ENCODE peak calls at places on chromosomes 13 and 19, in seven cellular contexts. One of them, this sample, is unnamed.

GRCh38 chr13:112159575-112160547 is 92.9 kb downstream of the SOX1 start:
- DNase-seq in fibroblast of lung: no peak
- DNase-seq in HFF-Myc: no peak
- DNase-seq in heart left ventricle: no peak
- DNase-seq in cardiac muscle cell: no peak
- DNase-seq in fibroblast of pulmonary artery: no peak
- DNase-seq in fibroblast of mammary gland: no peak
- DNase-seq in this sample: no peak

GRCh38 chr19:38020331-38020730 is 113.3 kb downstream of the SIPA1L3 start:
- DNase-seq in fibroblast of lung: no peak
- DNase-seq in HFF-Myc: no peak
- DNase-seq in heart left ventricle: no peak
- DNase-seq in cardiac muscle cell: no peak
- DNase-seq in fibroblast of pulmonary artery: no peak
- DNase-seq in fibroblast of mammary gland: no peak
- DNase-seq in this sample: no peak

GRCh38 chr19:35029737-35030256 is 473 bp upstream of the SCN1B start:
- DNase-seq in fibroblast of lung: no peak
- DNase-seq in HFF-Myc: no peak
- DNase-seq in heart left ventricle: no peak
- DNase-seq in cardiac muscle cell: no peak
- DNase-seq in fibroblast of pulmonary artery: no peak
- DNase-seq in fibroblast of mammary gland: no peak
- DNase-seq in this sample: no peak

GRCh38 chr13:78826312-78826711 is 167.4 kb upstream of the OBI1 start:
- DNase-seq in fibroblast of lung: no peak
- DNase-seq in HFF-Myc: no peak
- DNase-seq in heart left ventricle: no peak
- DNase-seq in cardiac muscle cell: no peak
- DNase-seq in fibroblast of pulmonary artery: no peak
- DNase-seq in fibroblast of mammary gland: no peak
- DNase-seq in this sample: no peak

GRCh38 chr13:109862627-109863026 is 76.2 kb upstream of the IRS2 start:
- DNase-seq in fibroblast of lung: peak; percentile 70
- DNase-seq in HFF-Myc: no peak
- DNase-seq in heart left ventricle: no peak
- DNase-seq in cardiac muscle cell: no peak
- DNase-seq in fibroblast of pulmonary artery: peak; percentile 66
- DNase-seq in fibroblast of mammary gland: peak; percentile 74
- DNase-seq in this sample: no peak

GRCh38 chr19:50542825-50543428 is 25.3 kb downstream of the LRRC4B start:
- DNase-seq in fibroblast of lung: no peak
- DNase-seq in HFF-Myc: no peak
- DNase-seq in heart left ventricle: no peak
- DNase-seq in cardiac muscle cell: no peak
- DNase-seq in fibroblast of pulmonary artery: no peak
- DNase-seq in fibroblast of mammary gland: no peak
- DNase-seq in this sample: no peak

GRCh38 chr19:41304706-41305483 is 5.1 kb upstream of the CCDC97 start:
- DNase-seq in fibroblast of lung: no peak
- DNase-seq in HFF-Myc: no peak
- DNase-seq in heart left ventricle: no peak
- DNase-seq in cardiac muscle cell: no peak
- DNase-seq in fibroblast of pulmonary artery: no peak
- DNase-seq in fibroblast of mammary gland: no peak
- DNase-seq in this sample: no peak

GRCh38 chr13:106038752-106039151 is 496.7 kb downstream of the EFNB2 start:
- DNase-seq in fibroblast of lung: peak; percentile 93
- DNase-seq in HFF-Myc: peak; percentile 30
- DNase-seq in heart left ventricle: no peak
- DNase-seq in cardiac muscle cell: no peak
- DNase-seq in fibroblast of pulmonary artery: peak; percentile 73
- DNase-seq in fibroblast of mammary gland: peak; percentile 95
- DNase-seq in this sample: no peak

GRCh38 chr13:31982540-31982939 is 49.0 kb upstream of the FRY start:
- DNase-seq in fibroblast of lung: peak; percentile 96
- DNase-seq in HFF-Myc: peak; percentile 95
- DNase-seq in heart left ventricle: peak; percentile 77
- DNase-seq in cardiac muscle cell: no peak
- DNase-seq in fibroblast of pulmonary artery: peak; percentile 96
- DNase-seq in fibroblast of mammary gland: peak; percentile 97
- DNase-seq in this sample: no peak

GRCh38 chr19:17259118-17259780 is 5.3 kb downstream of the USHBP1 start:
- DNase-seq in fibroblast of lung: no peak
- DNase-seq in HFF-Myc: no peak
- DNase-seq in heart left ventricle: no peak
- DNase-seq in cardiac muscle cell: no peak
- DNase-seq in fibroblast of pulmonary artery: no peak
- DNase-seq in fibroblast of mammary gland: no peak
- DNase-seq in this sample: no peak

GRCh38 chr13:95643814-95644598 is 500 bp downstream of the DZIP1 start:
- DNase-seq in fibroblast of lung: peak; percentile 57
- DNase-seq in HFF-Myc: no peak
- DNase-seq in heart left ventricle: peak; percentile 61
- DNase-seq in cardiac muscle cell: peak; percentile 58
- DNase-seq in fibroblast of pulmonary artery: peak; percentile 42
- DNase-seq in fibroblast of mammary gland: peak; percentile 31
- DNase-seq in this sample: no peak

GRCh38 chr19:1648926-1649541 is 3.4 kb downstream of the TCF3 start:
- DNase-seq in fibroblast of lung: peak; percentile 9
- DNase-seq in HFF-Myc: no peak
- DNase-seq in heart left ventricle: peak; percentile 49
- DNase-seq in cardiac muscle cell: no peak
- DNase-seq in fibroblast of pulmonary artery: no peak
- DNase-seq in fibroblast of mammary gland: no peak
- DNase-seq in this sample: no peak

GRCh38 chr13:110014719-110015118 is 228.3 kb upstream of the IRS2 start:
- DNase-seq in fibroblast of lung: no peak
- DNase-seq in HFF-Myc: no peak
- DNase-seq in heart left ventricle: no peak
- DNase-seq in cardiac muscle cell: no peak
- DNase-seq in fibroblast of pulmonary artery: no peak
- DNase-seq in fibroblast of mammary gland: peak; percentile 59
- DNase-seq in this sample: no peak

GRCh38 chr19:30355586-30355985 is 16.6 kb upstream of the ZNF536 start:
- DNase-seq in fibroblast of lung: no peak
- DNase-seq in HFF-Myc: no peak
- DNase-seq in heart left ventricle: no peak
- DNase-seq in cardiac muscle cell: no peak
- DNase-seq in fibroblast of pulmonary artery: no peak
- DNase-seq in fibroblast of mammary gland: no peak
- DNase-seq in this sample: no peak

GRCh38 chr19:15779756-15780476 is 7.5 kb upstream of the OR10H5 start:
- DNase-seq in fibroblast of lung: peak; percentile 18
- DNase-seq in HFF-Myc: no peak
- DNase-seq in heart left ventricle: peak; percentile 82
- DNase-seq in cardiac muscle cell: no peak
- DNase-seq in fibroblast of pulmonary artery: peak; percentile 13
- DNase-seq in fibroblast of mammary gland: peak; percentile 10
- DNase-seq in this sample: no peak

GRCh38 chr19:34475026-34475974 is 6.3 kb upstream of the WTIP start:
- DNase-seq in fibroblast of lung: peak; percentile 83
- DNase-seq in HFF-Myc: peak; percentile 38
- DNase-seq in heart left ventricle: no peak
- DNase-seq in cardiac muscle cell: no peak
- DNase-seq in fibroblast of pulmonary artery: peak; percentile 88
- DNase-seq in fibroblast of mammary gland: peak; percentile 92
- DNase-seq in this sample: no peak

GRCh38 chr13:56182598-56182997 is 958.1 kb upstream of the PRR20A start:
- DNase-seq in fibroblast of lung: no peak
- DNase-seq in HFF-Myc: no peak
- DNase-seq in heart left ventricle: no peak
- DNase-seq in cardiac muscle cell: no peak
- DNase-seq in fibroblast of pulmonary artery: no peak
- DNase-seq in fibroblast of mammary gland: no peak
- DNase-seq in this sample: no peak

GRCh38 chr19:57377498-57378146 is 12.0 kb upstream of the ZNF548 start:
- DNase-seq in fibroblast of lung: no peak
- DNase-seq in HFF-Myc: no peak
- DNase-seq in heart left ventricle: no peak
- DNase-seq in cardiac muscle cell: no peak
- DNase-seq in fibroblast of pulmonary artery: no peak
- DNase-seq in fibroblast of mammary gland: no peak
- DNase-seq in this sample: no peak

GRCh38 chr13:50126378-50127016 is 111.3 kb downstream of the KCNRG start:
- DNase-seq in fibroblast of lung: peak; percentile 35
- DNase-seq in HFF-Myc: no peak
- DNase-seq in heart left ventricle: no peak
- DNase-seq in cardiac muscle cell: peak; percentile 36
- DNase-seq in fibroblast of pulmonary artery: peak; percentile 54
- DNase-seq in fibroblast of mammary gland: peak; percentile 41
- DNase-seq in this sample: no peak

GRCh38 chr19:37227996-37228395 is 10.0 kb downstream of the ZNF383 start:
- DNase-seq in fibroblast of lung: no peak
- DNase-seq in HFF-Myc: no peak
- DNase-seq in heart left ventricle: no peak
- DNase-seq in cardiac muscle cell: peak; percentile 59
- DNase-seq in fibroblast of pulmonary artery: no peak
- DNase-seq in fibroblast of mammary gland: peak; percentile 13
- DNase-seq in this sample: no peak

GRCh38 chr19:18387395-18387794 is 1.4 kb downstream of the GDF15 start:
- DNase-seq in fibroblast of lung: no peak
- DNase-seq in HFF-Myc: no peak
- DNase-seq in heart left ventricle: no peak
- DNase-seq in cardiac muscle cell: no peak
- DNase-seq in fibroblast of pulmonary artery: no peak
- DNase-seq in fibroblast of mammary gland: no peak
- DNase-seq in this sample: no peak

GRCh38 chr19:18385359-18385674 is 641 bp upstream of the GDF15 start:
- DNase-seq in fibroblast of lung: no peak
- DNase-seq in HFF-Myc: no peak
- DNase-seq in heart left ventricle: no peak
- DNase-seq in cardiac muscle cell: no peak
- DNase-seq in fibroblast of pulmonary artery: no peak
- DNase-seq in fibroblast of mammary gland: no peak
- DNase-seq in this sample: no peak

GRCh38 chr19:18384775-18385174 is 1.2 kb upstream of the GDF15 start:
- DNase-seq in fibroblast of lung: no peak
- DNase-seq in HFF-Myc: no peak
- DNase-seq in heart left ventricle: no peak
- DNase-seq in cardiac muscle cell: no peak
- DNase-seq in fibroblast of pulmonary artery: no peak
- DNase-seq in fibroblast of mammary gland: no peak
- DNase-seq in this sample: no peak

GRCh38 chr19:18386543-18387251 is 739 bp downstream of the GDF15 start:
- DNase-seq in fibroblast of lung: no peak
- DNase-seq in HFF-Myc: no peak
- DNase-seq in heart left ventricle: no peak
- DNase-seq in cardiac muscle cell: no peak
- DNase-seq in fibroblast of pulmonary artery: peak; percentile 58
- DNase-seq in fibroblast of mammary gland: no peak
- DNase-seq in this sample: no peak

DNA sequence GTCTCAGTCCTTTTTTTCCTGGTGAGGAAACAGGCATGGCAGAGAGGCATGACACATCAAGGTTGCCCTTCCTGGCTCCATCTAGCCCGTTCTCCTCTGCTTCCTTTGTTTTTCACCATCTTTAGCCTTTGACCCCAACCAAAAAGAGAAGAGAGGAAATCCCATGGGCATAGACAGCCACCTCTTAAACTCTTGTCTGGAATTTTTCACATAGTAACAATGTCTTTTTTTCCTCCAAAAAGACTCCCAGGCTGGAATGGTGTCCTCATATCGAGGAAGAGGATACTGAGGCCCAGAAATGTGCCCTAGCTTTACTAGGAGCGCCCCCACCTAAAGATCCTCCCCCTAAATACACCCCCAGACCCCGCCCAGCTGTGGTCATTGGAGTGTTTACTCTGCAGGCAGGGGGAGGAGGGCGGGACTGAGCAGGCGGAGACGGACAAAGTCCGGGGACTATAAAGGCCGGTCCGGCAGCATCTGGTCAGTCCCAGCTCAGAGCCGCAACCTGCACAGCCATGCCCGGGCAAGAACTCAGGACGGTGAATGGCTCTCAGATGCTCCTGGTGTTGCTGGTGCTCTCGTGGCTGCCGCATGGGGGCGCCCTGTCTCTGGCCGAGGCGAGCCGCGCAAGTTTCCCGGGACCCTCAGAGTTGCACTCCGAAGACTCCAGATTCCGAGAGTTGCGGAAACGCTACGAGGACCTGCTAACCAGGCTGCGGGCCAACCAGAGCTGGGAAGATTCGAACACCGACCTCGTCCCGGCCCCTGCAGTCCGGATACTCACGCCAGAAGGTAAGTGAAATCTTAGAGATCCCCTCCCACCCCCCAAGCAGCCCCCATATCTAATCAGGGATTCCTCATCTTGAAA is at the start of gene GDF15:
- DNase-seq in fibroblast of lung: peak; percentile 87
- DNase-seq in HFF-Myc: no peak
- DNase-seq in heart left ventricle: peak; percentile 76
- DNase-seq in cardiac muscle cell: peak; percentile 38
- DNase-seq in fibroblast of pulmonary artery: peak; percentile 94
- DNase-seq in fibroblast of mammary gland: peak; percentile 84
- DNase-seq in this sample: no peak
- H3K4me3 ChIP-seq in fibroblast of lung: peak within 1 kb of the TSS; percentile 69
- H3K4me3 ChIP-seq in HFF-Myc: peak within 1 kb of the TSS; percentile 85
- H3K4me3 ChIP-seq in heart left ventricle: peak within 1 kb of the TSS; percentile 59
- H3K4me3 ChIP-seq in cardiac muscle cell: no peak within 1 kb of the TSS
- H3K4me3 ChIP-seq in fibroblast of pulmonary artery: peak within 1 kb of the TSS; percentile 83
- H3K4me3 ChIP-seq in fibroblast of mammary gland: peak within 1 kb of the TSS; percentile 67
- H3K4me3 ChIP-seq in this sample: peak within 1 kb of the TSS; percentile 96

DNA sequence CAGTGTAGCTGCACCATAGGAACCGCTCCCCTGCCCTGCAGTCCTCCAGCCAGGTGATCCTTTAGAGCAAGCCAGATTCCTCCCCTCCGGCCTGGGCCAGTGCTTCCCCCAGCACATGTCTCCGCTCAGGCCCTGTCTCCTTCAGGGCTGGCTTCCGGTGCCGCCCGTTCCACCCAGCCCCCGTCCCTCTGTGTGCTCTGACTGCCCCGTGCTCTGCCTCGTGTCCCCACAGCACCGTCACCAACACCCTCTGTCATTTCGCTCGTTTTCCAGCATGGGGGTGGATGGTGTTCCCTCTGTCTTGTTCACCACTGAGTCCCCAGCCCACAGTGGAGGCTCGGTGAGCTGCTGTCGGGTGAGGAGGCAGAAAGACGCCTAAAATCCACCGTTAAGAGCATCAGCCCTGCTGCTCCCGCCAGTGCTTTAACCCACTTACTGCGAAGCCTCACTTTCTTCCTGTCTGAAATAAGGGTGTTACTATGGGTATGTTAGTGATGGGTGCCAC is 54.5 kb downstream of the TSSK6 start:
- DNase-seq in fibroblast of lung: no peak
- DNase-seq in HFF-Myc: no peak
- DNase-seq in heart left ventricle: peak; percentile 83
- DNase-seq in cardiac muscle cell: peak; percentile 57
- DNase-seq in fibroblast of pulmonary artery: peak; percentile 27
- DNase-seq in fibroblast of mammary gland: peak; percentile 32
- DNase-seq in this sample: no peak
- H3K4me3 ChIP-seq in fibroblast of lung: no peak overlapping the region
- H3K4me3 ChIP-seq in HFF-Myc: no peak overlapping the region
- H3K4me3 ChIP-seq in heart left ventricle: peak overlapping the region; percentile 39
- H3K4me3 ChIP-seq in cardiac muscle cell: no peak overlapping the region
- H3K4me3 ChIP-seq in fibroblast of pulmonary artery: no peak overlapping the region
- H3K4me3 ChIP-seq in fibroblast of mammary gland: no peak overlapping the region
- H3K4me3 ChIP-seq in this sample: no peak overlapping the region

GRCh38 chr19:54572696-54573311 is 786 bp upstream of the LILRA2 start:
- DNase-seq in fibroblast of lung: no peak
- DNase-seq in HFF-Myc: no peak
- DNase-seq in heart left ventricle: no peak
- DNase-seq in cardiac muscle cell: no peak
- DNase-seq in fibroblast of pulmonary artery: no peak
- DNase-seq in fibroblast of mammary gland: no peak
- DNase-seq in this sample: no peak
- H3K4me3 ChIP-seq in fibroblast of lung: no peak overlapping the region
- H3K4me3 ChIP-seq in HFF-Myc: no peak overlapping the region
- H3K4me3 ChIP-seq in heart left ventricle: peak overlapping the region; percentile 31
- H3K4me3 ChIP-seq in cardiac muscle cell: no peak overlapping the region
- H3K4me3 ChIP-seq in fibroblast of pulmonary artery: no peak overlapping the region
- H3K4me3 ChIP-seq in fibroblast of mammary gland: no peak overlapping the region
- H3K4me3 ChIP-seq in this sample: no peak overlapping the region

GRCh38 chr19:21587549-21587948 is 82.1 kb downstream of the ZNF429 start:
- DNase-seq in fibroblast of lung: no peak
- DNase-seq in HFF-Myc: no peak
- DNase-seq in heart left ventricle: no peak
- DNase-seq in cardiac muscle cell: no peak
- DNase-seq in fibroblast of pulmonary artery: no peak
- DNase-seq in fibroblast of mammary gland: no peak
- DNase-seq in this sample: no peak
- H3K4me3 ChIP-seq in fibroblast of lung: no peak overlapping the region
- H3K4me3 ChIP-seq in HFF-Myc: no peak overlapping the region
- H3K4me3 ChIP-seq in heart left ventricle: no peak overlapping the region
- H3K4me3 ChIP-seq in cardiac muscle cell: no peak overlapping the region
- H3K4me3 ChIP-seq in fibroblast of pulmonary artery: no peak overlapping the region
- H3K4me3 ChIP-seq in fibroblast of mammary gland: no peak overlapping the region
- H3K4me3 ChIP-seq in this sample: no peak overlapping the region